ENCODE peak calls at places on chromosomes 2 and 18, in ten cellular contexts. H is adrenal gland, E is kidney, J is psoas muscle, C is prostate gland, K is heart left ventricle, V is body of pancreas, R is lung, Q is esophagus squamous epithelium, G is left lung. L is an unnamed sample.

GRCh38 chr2:169397697-169398096 is 35.4 kb upstream of the LRP2 start:
- DNase-seq in H (no peak), E (no peak), J (no peak), C (no peak), K (no peak), V (no peak), R (no peak), Q (no peak), G (no peak), L (no peak)

GRCh38 chr18:79754831-79755351 is 42.8 kb upstream of the KCNG2 start:
- DNase-seq in H (no peak), E (no peak), J (no peak), C (no peak), K (no peak), V (no peak), R (no peak), Q (no peak), G (peak; percentile 60), L (no peak)

GRCh38 chr18:68148862-68149261 is 566.0 kb downstream of the TMX3 start:
- DNase-seq in H (no peak), E (no peak), J (no peak), C (no peak), K (no peak), V (no peak), R (no peak), Q (no peak), G (no peak), L (no peak)

GRCh38 chr2:168234407-168235085 is 12.8 kb downstream of the STK39 start:
- DNase-seq in H (no peak), E (no peak), J (no peak), C (no peak), K (no peak), V (no peak), R (no peak), Q (no peak), G (no peak), L (no peak)

GRCh38 chr2:120020554-120020953 is 7.7 kb downstream of the EPB41L5 start:
- DNase-seq in H (no peak), E (no peak), J (no peak), C (no peak), K (no peak), V (no peak), R (no peak), Q (no peak), G (no peak), L (no peak)

GRCh38 chr2:61220768-61221167 is 58.8 kb downstream of the C2orf74 start:
- DNase-seq in H (no peak), E (no peak), J (no peak), C (no peak), K (no peak), V (no peak), R (no peak), Q (no peak), G (no peak), L (no peak)

GRCh38 chr2:43328157-43328556 is 101.8 kb upstream of the ZFP36L2 start:
- DNase-seq in H (no peak), E (no peak), J (no peak), C (no peak), K (peak; percentile 23), V (peak; percentile 29), R (no peak), Q (no peak), G (no peak), L (no peak)

GRCh38 chr2:38174646-38175096 is 98.7 kb upstream of the CYP1B1 start:
- DNase-seq in H (no peak), E (no peak), J (no peak), C (peak; percentile 57), K (no peak), V (peak; percentile 15), R (peak; percentile 57), Q (no peak), G (no peak), L (no peak)

GRCh38 chr18:25503567-25504081 is 151.7 kb upstream of the ZNF521 start:
- DNase-seq in H (peak; percentile 74), E (no peak), J (peak; percentile 41), C (peak; percentile 28), K (peak; percentile 46), V (peak; percentile 43), R (peak; percentile 31), Q (no peak), G (no peak), L (peak; percentile 77)

GRCh38 chr2:11701831-11702301 is 31.9 kb upstream of the NTSR2 start:
- DNase-seq in H (peak; percentile 65), E (no peak), J (no peak), C (no peak), K (peak; percentile 41), V (no peak), R (no peak), Q (no peak), G (no peak), L (no peak)

GRCh38 chr2:241595600-241596140 is 37.1 kb downstream of the BOK start:
- DNase-seq in H (no peak), E (no peak), J (no peak), C (no peak), K (no peak), V (no peak), R (no peak), Q (no peak), G (no peak), L (no peak)

GRCh38 chr2:43225788-43226557 is 433 bp downstream of the ZFP36L2 start:
- DNase-seq in H (peak; percentile 60), E (peak; percentile 94), J (peak; percentile 79), C (peak; percentile 37), K (no peak), V (peak; percentile 77), R (peak; percentile 71), Q (no peak), G (peak; percentile 94), L (no peak)

GRCh38 chr2:69720404-69720803 is 21.5 kb upstream of the ANXA4 start:
- DNase-seq in H (no peak), E (no peak), J (no peak), C (no peak), K (no peak), V (no peak), R (no peak), Q (no peak), G (no peak), L (no peak)
- TF ChIP-seq CTCF in H (peak; percentile 12), E (no peak), J (no peak), C (no peak), K (no peak), V (no peak), R (no peak), Q (no peak), G (no peak), L (no peak)

GRCh38 chr2:240505946-240506345 is 51.8 kb downstream of the ANKMY1 start:
- DNase-seq in H (no peak), E (peak; percentile 45), J (no peak), C (no peak), K (no peak), V (no peak), R (no peak), Q (no peak), G (peak; percentile 62), L (peak; percentile 36)
- H3K27ac ChIP-seq in H (no peak overlapping the region), E (no peak overlapping the region), J (no peak overlapping the region), C (no peak overlapping the region), K (no peak overlapping the region), V (no peak overlapping the region), R (no peak overlapping the region), Q (no peak overlapping the region), G (no peak overlapping the region), L (no peak overlapping the region)

GRCh38 chr2:69099541-69099940 is 86.6 kb downstream of the ANTXR1 start:
- DNase-seq in H (no peak), E (no peak), J (no peak), C (no peak), K (no peak), V (no peak), R (no peak), Q (no peak), G (no peak), L (no peak)
- TF ChIP-seq CTCF in H (no peak), E (no peak), J (no peak), C (no peak), K (no peak), V (no peak), R (no peak), Q (no peak), G (no peak), L (no peak)

GRCh38 chr2:36478999-36479398 is 119.0 kb downstream of the FEZ2 start:
- DNase-seq in H (no peak), E (no peak), J (no peak), C (no peak), K (no peak), V (no peak), R (no peak), Q (no peak), G (no peak), L (no peak)
- H3K27ac ChIP-seq in H (peak overlapping the region; percentile 25), E (no peak overlapping the region), J (peak overlapping the region; percentile 48), C (no peak overlapping the region), K (peak overlapping the region; percentile 59), V (no peak overlapping the region), R (no peak overlapping the region), Q (peak overlapping the region; percentile 2), G (no peak overlapping the region), L (peak overlapping the region; percentile 61)

GRCh38 chr2:66034467-66034866 is 400.5 kb upstream of the MEIS1 start:
- DNase-seq in H (no peak), E (no peak), J (no peak), C (no peak), K (no peak), V (no peak), R (no peak), Q (no peak), G (no peak), L (no peak)

GRCh38 chr2:66032376-66032775 is 402.5 kb upstream of the MEIS1 start:
- DNase-seq in H (no peak), E (no peak), J (no peak), C (no peak), K (no peak), V (no peak), R (no peak), Q (no peak), G (no peak), L (no peak)

GRCh38 chr2:66030553-66030952 is 404.4 kb upstream of the MEIS1 start:
- DNase-seq in H (no peak), E (no peak), J (no peak), C (no peak), K (no peak), V (no peak), R (no peak), Q (no peak), G (no peak), L (no peak)
- TF ChIP-seq CTCF in H (peak; percentile 17), E (no peak), J (no peak), C (no peak), K (no peak), V (no peak), R (no peak), Q (no peak), G (no peak), L (no peak)

DNA sequence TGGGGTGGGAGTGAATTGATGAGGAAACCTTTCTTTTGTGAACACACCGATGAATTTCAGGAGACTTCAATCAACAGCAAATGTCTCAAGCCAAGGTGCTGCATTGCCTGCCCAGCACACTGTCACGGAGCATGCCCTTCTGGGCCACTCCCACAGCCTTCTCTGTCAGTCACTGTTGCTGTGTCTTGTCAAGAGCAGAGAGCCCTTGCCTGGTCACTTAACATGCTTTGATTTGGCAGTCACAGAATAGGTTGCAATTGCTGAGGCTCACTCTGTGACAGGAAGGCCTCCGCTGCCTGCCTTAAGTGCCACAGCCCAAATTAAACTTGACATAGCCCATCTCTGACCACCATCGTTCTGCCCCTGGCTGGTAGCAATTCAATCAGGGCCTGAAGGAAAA is 225.4 kb downstream of the PID1 start:
- DNase-seq in H (no peak), E (no peak), J (no peak), C (no peak), K (no peak), V (no peak), R (no peak), Q (no peak), G (no peak), L (no peak)
- H3K27ac ChIP-seq in H (no peak overlapping the region), E (no peak overlapping the region), J (no peak overlapping the region), C (no peak overlapping the region), K (no peak overlapping the region), V (no peak overlapping the region), R (no peak overlapping the region), Q (no peak overlapping the region), G (no peak overlapping the region), L (no peak overlapping the region)

L was measured in right atrium auricular region.